ENCODE peak calls at places on chromosomes 11 and 22, in five cellular contexts. I is GM18507, U is HS-5, A is amygdala, L is GM12865. B is an unnamed sample.
A peak's percentile ranks its signal among the peaks of the same experiment; 100 is the strongest.

GRCh38 chr11:86639172-86639571 is 33.2 kb downstream of the ME3 start:
- DNase-seq in I (no peak), U (peak; percentile 38), L (no peak), A (no peak), B (no peak)

GRCh38 chr11:69217276-69218105 is 61.8 kb downstream of the SMIM38 start:
- DNase-seq in U (no peak), L (no peak), I (no peak), A (no peak), B (peak; percentile 18)

GRCh38 chr11:16160146-16160545 is 196.2 kb downstream of the SOX6 start:
- DNase-seq in I (no peak), U (no peak), A (no peak), L (no peak), B (no peak)

GRCh38 chr22:37823134-37823985 is at the start of gene GALR3:
- DNase-seq in I (no peak), L (no peak), U (no peak), A (no peak), B (no peak)

GRCh38 chr11:59261150-59261549 is 48.4 kb upstream of the MPEG1 start:
- DNase-seq in A (no peak), I (no peak), L (no peak), U (no peak), B (no peak)

GRCh38 chr22:28029201-28029948 is 110.3 kb upstream of the PITPNB start:
- DNase-seq in I (no peak), L (no peak), A (no peak), U (no peak), B (peak; percentile 58)

GRCh38 chr11:78752528-78752927 is 177.9 kb upstream of the NARS2 start:
- DNase-seq in L (no peak), A (no peak), U (no peak), I (no peak), B (no peak)

GRCh38 chr11:82906931-82907330 is 5.4 kb downstream of the DDIAS start:
- DNase-seq in L (no peak), A (no peak), U (no peak), I (no peak), B (no peak)

GRCh38 chr11:65903068-65903481 is 2.9 kb upstream of the FOSL1 start:
- DNase-seq in U (peak; percentile 90), L (no peak), I (no peak), A (no peak), B (peak; percentile 91)

B was measured in myocyte.